ENCODE peak calls at places on chromosome 22, in eight cellular contexts. O is activated CD8-positive, alpha-beta memory T cell treated with anti-CD3 and anti-CD28 coated beads, Interleukin-2, amount 50 U/mL, for 4 hours; J is stimulated activated CD8-positive, alpha-beta memory T cell treated with anti-CD3 and anti-CD28 coated beads, Interleukin-15, amount 100 ng/mL, for 24 hours; I is bronchial epithelial cell; C is NT2/D1; G is AG10803; W is NCI-H1436; S is NCI-H1417. F is an unnamed sample.

GRCh38 chr22:44158766-44159165 is 22.0 kb upstream of the PARVG start:
- DNase-seq in O (no peak), J (no peak), I (no peak), C (no peak), G (no peak), W (no peak), S (no peak), F (no peak)

GRCh38 chr22:34866501-34867171 is 199.3 kb upstream of the ISX start:
- DNase-seq in O (no peak), J (no peak), I (peak; percentile 27), C (no peak), G (peak; percentile 68), W (no peak), S (no peak), F (no peak)

GRCh38 chr22:31508536-31508935 is 12.2 kb downstream of the SFI1 start:
- DNase-seq in O (no peak), J (no peak), I (no peak), C (no peak), G (no peak), W (no peak), S (no peak), F (no peak)

GRCh38 chr22:33913188-33913587 is 7.1 kb downstream of the LARGE1 start:
- DNase-seq in O (no peak), J (no peak), I (no peak), C (no peak), G (no peak), W (no peak), S (no peak), F (no peak)

GRCh38 chr22:19855504-19856409 is 1.1 kb upstream of the GNB1L start:
- DNase-seq in O (peak; percentile 46), J (peak; percentile 30), I (peak; percentile 59), C (no peak), G (peak; percentile 62), W (peak; percentile 57), S (no peak), F (no peak)

GRCh38 chr22:24059121-24059520 is 48.0 kb downstream of the CABIN1 start:
- DNase-seq in O (no peak), J (no peak), I (peak; percentile 61), C (no peak), G (peak; percentile 98), W (no peak), S (no peak), F (no peak)

GRCh38 chr22:26977741-26978140 is 320.4 kb downstream of the MIAT start:
- DNase-seq in O (no peak), J (no peak), I (no peak), C (no peak), G (no peak), W (no peak), S (no peak), F (no peak)

GRCh38 chr22:48379371-48379770 is 1448.3 kb downstream of the BRD1 start:
- DNase-seq in O (no peak), J (no peak), I (no peak), C (no peak), G (no peak), W (no peak), S (no peak), F (no peak)

GRCh38 chr22:50189184-50189848 is 3.6 kb downstream of the TRABD start:
- DNase-seq in O (no peak), J (no peak), I (no peak), C (no peak), G (no peak), W (no peak), S (no peak), F (no peak)

GRCh38 chr22:27372969-27373670 is 428.4 kb downstream of the MN1 start:
- DNase-seq in O (no peak), J (no peak), I (peak; percentile 68), C (peak; percentile 81), G (no peak), W (peak; percentile 91), S (peak; percentile 1), F (no peak)

GRCh38 chr22:45221201-45221600 is 19.5 kb downstream of the KIAA0930 start:
- DNase-seq in O (no peak), J (no peak), I (no peak), C (no peak), G (no peak), W (no peak), S (no peak), F (no peak)

GRCh38 chr22:40345801-40346177 is 511 bp upstream of the ADSL start:
- DNase-seq in O (peak; percentile 57), J (no peak), I (peak; percentile 38), C (no peak), G (peak; percentile 33), W (peak; percentile 66), S (peak; percentile 41), F (no peak)

GRCh38 chr22:40965936-40966557 is 14.9 kb downstream of the RBX1 start:
- DNase-seq in O (no peak), J (no peak), I (no peak), C (no peak), G (no peak), W (no peak), S (no peak), F (no peak)